ENCODE peak calls at places on chromosome 2, in ten cellular contexts. E is A673; B is body of pancreas; R is astrocyte; D is cardiac muscle cell; A is WERI-Rb-1; G is hepatocyte; M is sigmoid colon; N is heart right ventricle; U is CD8-positive, alpha-beta memory T cell. Q is an unnamed sample.

GRCh38 chr2:187552381-187552780 is 1.9 kb downstream of the TFPI start:
- DNase-seq in U (no peak), A (no peak), R (no peak), G (no peak), D (no peak), M (no peak), N (no peak), E (no peak), B (no peak), Q (no peak)

GRCh38 chr2:69770193-69770702 is 28.3 kb downstream of the ANXA4 start:
- DNase-seq in N (no peak), U (no peak), E (peak; percentile 11), A (no peak), M (no peak), R (peak; percentile 90), G (peak; percentile 79), B (no peak), D (peak; percentile 68), Q (no peak)

GRCh38 chr2:72415256-72415655 is 267.6 kb upstream of the CYP26B1 start:
- DNase-seq in G (no peak), M (no peak), D (peak; percentile 21), E (no peak), U (no peak), B (no peak), R (peak; percentile 70), A (no peak), N (no peak), Q (no peak)

GRCh38 chr2:126782648-126783047 is 116.0 kb upstream of the TEX51 start:
- DNase-seq in A (no peak), B (no peak), E (no peak), R (no peak), G (no peak), M (no peak), U (no peak), D (no peak), N (no peak), Q (no peak)

GRCh38 chr2:230256735-230257332 is 31.3 kb downstream of the SP140 start:
- DNase-seq in R (no peak), E (no peak), U (no peak), B (no peak), G (no peak), N (no peak), M (no peak), D (no peak), A (no peak), Q (no peak)

GRCh38 chr2:160871953-160872352 is 288.3 kb upstream of the TANK start:
- DNase-seq in G (no peak), D (no peak), N (no peak), U (no peak), E (no peak), R (no peak), A (no peak), B (no peak), M (no peak), Q (no peak)

GRCh38 chr2:127961729-127962128 is 66.1 kb downstream of the SAP130 start:
- DNase-seq in G (no peak), M (no peak), D (peak; percentile 1), E (no peak), U (no peak), N (peak; percentile 15), B (no peak), R (no peak), A (no peak), Q (no peak)

GRCh38 chr2:173999272-173999671 is 34.1 kb upstream of the SP3 start:
- DNase-seq in A (no peak), E (no peak), M (peak; percentile 73), R (no peak), N (peak; percentile 46), B (peak; percentile 77), G (no peak), D (no peak), U (no peak), Q (no peak)

GRCh38 chr2:66641685-66642084 is 206.8 kb downstream of the MEIS1 start:
- DNase-seq in B (no peak), U (no peak), D (no peak), G (no peak), E (no peak), M (no peak), R (no peak), A (no peak), N (no peak), Q (no peak)

GRCh38 chr2:173986805-173987204 is 21.6 kb upstream of the SP3 start:
- DNase-seq in R (no peak), N (no peak), G (no peak), U (no peak), M (peak; percentile 87), B (no peak), A (no peak), E (no peak), D (no peak), Q (no peak)

GRCh38 chr2:125095826-125096225 is 1070.7 kb downstream of the CNTNAP5 start:
- DNase-seq in R (no peak), B (no peak), A (no peak), E (no peak), M (no peak), D (peak; percentile 28), N (no peak), U (no peak), G (no peak), Q (no peak)

GRCh38 chr2:30252723-30253688 is 21.7 kb downstream of the LBH start:
- DNase-seq in R (peak; percentile 96), M (no peak), N (peak; percentile 62), G (peak; percentile 89), B (peak; percentile 62), D (peak; percentile 95), E (peak; percentile 33), U (peak; percentile 65), A (peak; percentile 39), Q (peak; percentile 48)

GRCh38 chr2:171880774-171881173 is 13.3 kb downstream of the SLC25A12 start:
- DNase-seq in N (no peak), A (no peak), D (no peak), M (no peak), B (no peak), R (no peak), E (no peak), G (no peak), U (no peak), Q (no peak)

GRCh38 chr2:95292623-95293260 is 4.4 kb upstream of the KCNIP3 start:
- DNase-seq in B (no peak), U (no peak), R (no peak), M (no peak), N (no peak), A (no peak), E (no peak), G (no peak), D (no peak), Q (no peak)

GRCh38 chr2:136384541-136385303 is 266.8 kb upstream of the CXCR4 start:
- DNase-seq in E (peak; percentile 54), R (peak; percentile 6), B (no peak), N (no peak), G (peak; percentile 65), U (peak; percentile 68), D (peak; percentile 47), A (peak; percentile 36), M (no peak), Q (no peak)

DNA sequence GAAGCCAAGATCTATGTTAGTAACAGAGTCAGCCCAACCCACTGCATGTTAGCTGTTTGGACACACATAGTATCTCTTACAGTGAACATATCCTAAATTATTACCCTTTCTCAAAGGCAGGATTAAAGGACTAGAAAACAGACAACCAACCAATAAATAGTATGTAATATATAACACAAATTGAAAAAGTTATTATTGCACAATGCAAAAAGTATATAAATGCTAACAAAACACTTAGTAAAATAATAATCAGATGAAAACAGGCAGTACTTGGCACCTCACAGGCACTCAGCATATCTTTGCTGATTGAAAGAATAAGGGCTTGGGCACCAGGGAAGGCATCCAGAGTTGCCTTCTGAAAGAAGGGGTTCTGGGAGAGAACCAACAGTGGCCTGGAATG is 24.0 kb downstream of the DNAJC27 start:
- DNase-seq in G (no peak), B (no peak), R (no peak), N (no peak), D (no peak), E (no peak), A (no peak), M (no peak), U (no peak), Q (no peak)
- H3K36me3 ChIP-seq in G (no peaks in the 10 kb centered on the region), B (no peaks in the 10 kb centered on the region), R (peaks cover 16% of the 10 kb centered on the region), N (no peaks in the 10 kb centered on the region), D (peaks cover 25% of the 10 kb centered on the region), E (peaks cover 7% of the 10 kb centered on the region), A (peaks cover 18% of the 10 kb centered on the region), M (peaks cover 62% of the 10 kb centered on the region), U (peaks cover 23% of the 10 kb centered on the region), Q (peaks cover 16% of the 10 kb centered on the region)

GRCh38 chr2:5035134-5035533 is 657.0 kb upstream of the SOX11 start:
- DNase-seq in R (no peak), U (no peak), N (no peak), M (no peak), G (no peak), D (no peak), B (no peak), A (peak; percentile 37), E (no peak), Q (no peak)
- H3K9me3 ChIP-seq in R (no peaks in the 10 kb centered on the region), U (no peaks in the 10 kb centered on the region), N (no peaks in the 10 kb centered on the region), M (no peaks in the 10 kb centered on the region), G (no peaks in the 10 kb centered on the region), D (no peaks in the 10 kb centered on the region), B (no peaks in the 10 kb centered on the region), A (no peaks in the 10 kb centered on the region), E (no peaks in the 10 kb centered on the region), Q (no peaks in the 10 kb centered on the region)

GRCh38 chr2:159046966-159047365 is 78.5 kb downstream of the TANC1 start:
- DNase-seq in M (no peak), E (no peak), A (no peak), G (no peak), N (no peak), R (peak; percentile 93), B (no peak), U (no peak), D (peak; percentile 87), Q (no peak)

GRCh38 chr2:159044804-159045286 is 76.4 kb downstream of the TANC1 start:
- DNase-seq in N (no peak), A (no peak), R (peak; percentile 51), E (no peak), U (no peak), G (no peak), M (no peak), D (peak; percentile 50), B (no peak), Q (peak; percentile 66)

GRCh38 chr2:159043710-159044109 is 75.3 kb downstream of the TANC1 start:
- DNase-seq in E (no peak), A (no peak), B (no peak), R (no peak), D (no peak), U (no peak), G (no peak), M (no peak), N (no peak), Q (no peak)

GRCh38 chr2:159045545-159046454 is 77.4 kb downstream of the TANC1 start:
- DNase-seq in E (no peak), M (no peak), B (no peak), R (peak; percentile 91), U (no peak), D (peak; percentile 69), G (no peak), A (no peak), N (no peak), Q (no peak)

GRCh38 chr2:159042115-159042850 is 73.8 kb downstream of the TANC1 start:
- DNase-seq in D (no peak), G (no peak), U (no peak), M (no peak), R (no peak), E (no peak), A (no peak), B (peak; percentile 24), N (peak; percentile 52), Q (peak; percentile 51)
- H3K36me3 ChIP-seq in D (no peaks in the 10 kb centered on the region), G (no peaks in the 10 kb centered on the region), U (no peaks in the 10 kb centered on the region), M (peaks cover 7% of the 10 kb centered on the region), R (no peaks in the 10 kb centered on the region), E (no peaks in the 10 kb centered on the region), A (peaks cover 2% of the 10 kb centered on the region), B (no peaks in the 10 kb centered on the region), N (no peaks in the 10 kb centered on the region), Q (peaks cover 3% of the 10 kb centered on the region)

GRCh38 chr2:8248623-8248957 is 433.3 kb upstream of the ID2 start:
- DNase-seq in B (no peak), E (no peak), D (no peak), R (no peak), M (no peak), A (no peak), G (no peak), U (no peak), N (no peak), Q (no peak)
- H3K9me3 ChIP-seq in B (no peaks in the 10 kb centered on the region), E (peaks cover 3% of the 10 kb centered on the region), D (no peaks in the 10 kb centered on the region), R (no peaks in the 10 kb centered on the region), M (peaks cover 7% of the 10 kb centered on the region), A (no peaks in the 10 kb centered on the region), G (no peaks in the 10 kb centered on the region), U (no peaks in the 10 kb centered on the region), N (no peaks in the 10 kb centered on the region), Q (no peaks in the 10 kb centered on the region)